ENCODE peak calls at places on chromosomes 7 and 10, in five cellular contexts. One of them, this sample, is unnamed.

GRCh38 chr7:36607206-36607515 is 117.1 kb downstream of the AOAH start:
- DNase-seq in tibial nerve: no peak
- DNase-seq in esophagus muscularis mucosa: no peak
- DNase-seq in A549: no peak
- DNase-seq in sigmoid colon: no peak
- DNase-seq in this sample: no peak

GRCh38 chr10:60042959-60043358 is 136.6 kb upstream of the CCDC6 start:
- DNase-seq in tibial nerve: no peak
- DNase-seq in esophagus muscularis mucosa: no peak
- DNase-seq in A549: no peak
- DNase-seq in sigmoid colon: no peak
- DNase-seq in this sample: no peak

GRCh38 chr7:127791790-127792189 is 139.8 kb downstream of the SND1 start:
- DNase-seq in tibial nerve: no peak
- DNase-seq in esophagus muscularis mucosa: no peak
- DNase-seq in A549: no peak
- DNase-seq in sigmoid colon: no peak
- DNase-seq in this sample: no peak

GRCh38 chr10:28214185-28214584 is 88.7 kb downstream of the MPP7 start:
- DNase-seq in tibial nerve: no peak
- DNase-seq in esophagus muscularis mucosa: no peak
- DNase-seq in A549: no peak
- DNase-seq in sigmoid colon: no peak
- DNase-seq in this sample: no peak

GRCh38 chr10:98172495-98172894 is 38.0 kb downstream of the R3HCC1L start:
- DNase-seq in tibial nerve: no peak
- DNase-seq in esophagus muscularis mucosa: no peak
- DNase-seq in A549: no peak
- DNase-seq in sigmoid colon: no peak
- DNase-seq in this sample: no peak

GRCh38 chr7:6226194-6226799 is 46.1 kb downstream of the CYTH3 start:
- DNase-seq in tibial nerve: no peak
- DNase-seq in esophagus muscularis mucosa: no peak
- DNase-seq in A549: no peak
- DNase-seq in sigmoid colon: no peak
- DNase-seq in this sample: no peak

GRCh38 chr10:79929409-79929904 is 19.4 kb downstream of the SFTPD start:
- DNase-seq in tibial nerve: peak; percentile 73
- DNase-seq in esophagus muscularis mucosa: no peak
- DNase-seq in A549: peak; percentile 66
- DNase-seq in sigmoid colon: peak; percentile 90
- DNase-seq in this sample: peak; percentile 85

GRCh38 chr7:100801833-100802568 is 25.3 kb downstream of the EPHB4 start:
- DNase-seq in tibial nerve: no peak
- DNase-seq in esophagus muscularis mucosa: no peak
- DNase-seq in A549: peak; percentile 94
- DNase-seq in sigmoid colon: peak; percentile 85
- DNase-seq in this sample: no peak

GRCh38 chr10:11604742-11605650 is 6.5 kb downstream of the USP6NL start:
- DNase-seq in tibial nerve: no peak
- DNase-seq in esophagus muscularis mucosa: no peak
- DNase-seq in A549: no peak
- DNase-seq in sigmoid colon: no peak
- DNase-seq in this sample: no peak

DNA sequence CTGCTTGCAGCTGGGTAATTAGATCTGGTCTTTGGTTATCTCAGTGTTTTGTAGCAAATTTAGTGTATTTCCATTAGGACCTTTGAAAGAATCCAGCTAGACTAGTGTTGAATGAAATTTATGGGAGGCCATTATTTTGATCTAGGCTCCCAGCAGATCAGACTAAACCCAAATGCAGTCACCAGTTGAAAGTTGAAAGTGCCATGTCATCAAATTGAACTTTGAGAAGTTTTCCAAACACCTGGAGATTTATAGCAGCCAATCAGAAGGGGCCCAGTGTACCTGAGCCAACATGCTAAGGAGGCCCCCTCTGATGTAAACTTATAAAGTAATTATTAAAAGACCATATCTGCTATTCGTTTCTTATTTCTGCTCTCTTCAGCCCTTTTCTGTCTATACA is 11.3 kb upstream of the TMEM236 start:
- DNase-seq in tibial nerve: no peak
- DNase-seq in esophagus muscularis mucosa: no peak
- DNase-seq in A549: no peak
- DNase-seq in sigmoid colon: no peak
- DNase-seq in this sample: no peak
- TF ChIP-seq EP300 in tibial nerve: no peak
- TF ChIP-seq EP300 in esophagus muscularis mucosa: no peak
- TF ChIP-seq EP300 in A549: no peak
- TF ChIP-seq EP300 in sigmoid colon: no peak
- TF ChIP-seq EP300 in this sample: no peak

GRCh38 chr10:8064436-8064835 is 9.9 kb downstream of the GATA3 start:
- DNase-seq in tibial nerve: no peak
- DNase-seq in esophagus muscularis mucosa: no peak
- DNase-seq in A549: no peak
- DNase-seq in sigmoid colon: no peak
- DNase-seq in this sample: no peak
- H3K4me1 ChIP-seq in tibial nerve: peaks cover 15% of the 10 kb centered on the region
- H3K4me1 ChIP-seq in esophagus muscularis mucosa: no peaks in the 10 kb centered on the region
- H3K4me1 ChIP-seq in A549: peaks cover 9% of the 10 kb centered on the region
- H3K4me1 ChIP-seq in sigmoid colon: no peaks in the 10 kb centered on the region
- H3K4me1 ChIP-seq in this sample: peaks cover 46% of the 10 kb centered on the region

GRCh38 chr10:21521910-21522533 is 3.5 kb downstream of the SKIDA1 start:
- DNase-seq in tibial nerve: no peak
- DNase-seq in esophagus muscularis mucosa: no peak
- DNase-seq in A549: no peak
- DNase-seq in sigmoid colon: no peak
- DNase-seq in this sample: no peak

GRCh38 chr10:21518629-21519321 is 6.7 kb downstream of the SKIDA1 start:
- DNase-seq in tibial nerve: no peak
- DNase-seq in esophagus muscularis mucosa: no peak
- DNase-seq in A549: no peak
- DNase-seq in sigmoid colon: no peak
- DNase-seq in this sample: no peak

GRCh38 chr10:21519327-21519933 is 6.1 kb downstream of the SKIDA1 start:
- DNase-seq in tibial nerve: no peak
- DNase-seq in esophagus muscularis mucosa: no peak
- DNase-seq in A549: no peak
- DNase-seq in sigmoid colon: no peak
- DNase-seq in this sample: no peak

GRCh38 chr10:21517983-21518628 is 7.4 kb downstream of the SKIDA1 start:
- DNase-seq in tibial nerve: no peak
- DNase-seq in esophagus muscularis mucosa: no peak
- DNase-seq in A549: no peak
- DNase-seq in sigmoid colon: no peak
- DNase-seq in this sample: no peak

DNA sequence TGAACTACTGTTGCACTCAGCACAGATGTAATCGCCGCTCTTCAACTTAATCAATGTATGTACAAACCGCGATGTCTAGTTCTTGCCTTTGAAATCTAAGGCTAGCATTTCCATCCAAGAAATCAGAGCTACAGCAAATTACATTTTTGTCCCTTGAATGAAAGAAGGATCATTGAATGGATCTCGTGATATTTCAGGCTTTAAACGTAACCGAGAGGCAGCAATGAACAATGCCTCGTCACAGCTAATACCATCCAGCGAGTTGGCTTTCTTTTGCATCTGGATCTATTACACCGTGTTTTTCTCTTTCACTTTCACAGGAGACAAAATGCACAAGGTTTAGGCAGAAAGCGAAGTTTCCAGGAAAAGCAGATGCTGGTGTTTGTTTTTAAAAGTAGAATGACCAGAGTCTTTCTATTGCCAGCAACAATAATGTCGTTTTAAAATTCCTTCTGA is 5.5 kb downstream of the SKIDA1 start:
- DNase-seq in tibial nerve: no peak
- DNase-seq in esophagus muscularis mucosa: no peak
- DNase-seq in A549: no peak
- DNase-seq in sigmoid colon: no peak
- DNase-seq in this sample: no peak
- H3K27ac ChIP-seq in tibial nerve: peak overlapping the region; percentile 74
- H3K27ac ChIP-seq in esophagus muscularis mucosa: peak overlapping the region; percentile 83
- H3K27ac ChIP-seq in A549: peak overlapping the region; percentile 94
- H3K27ac ChIP-seq in sigmoid colon: peak overlapping the region; percentile 97
- H3K27ac ChIP-seq in this sample: peak overlapping the region; percentile 85

GRCh38 chr7:69237541-69237940 is 360.7 kb upstream of the AUTS2 start:
- DNase-seq in tibial nerve: no peak
- DNase-seq in esophagus muscularis mucosa: no peak
- DNase-seq in A549: no peak
- DNase-seq in sigmoid colon: no peak
- DNase-seq in this sample: no peak

GRCh38 chr7:69228212-69228811 is 370.0 kb upstream of the AUTS2 start:
- DNase-seq in tibial nerve: no peak
- DNase-seq in esophagus muscularis mucosa: no peak
- DNase-seq in A549: no peak
- DNase-seq in sigmoid colon: no peak
- DNase-seq in this sample: peak; percentile 12

DNA sequence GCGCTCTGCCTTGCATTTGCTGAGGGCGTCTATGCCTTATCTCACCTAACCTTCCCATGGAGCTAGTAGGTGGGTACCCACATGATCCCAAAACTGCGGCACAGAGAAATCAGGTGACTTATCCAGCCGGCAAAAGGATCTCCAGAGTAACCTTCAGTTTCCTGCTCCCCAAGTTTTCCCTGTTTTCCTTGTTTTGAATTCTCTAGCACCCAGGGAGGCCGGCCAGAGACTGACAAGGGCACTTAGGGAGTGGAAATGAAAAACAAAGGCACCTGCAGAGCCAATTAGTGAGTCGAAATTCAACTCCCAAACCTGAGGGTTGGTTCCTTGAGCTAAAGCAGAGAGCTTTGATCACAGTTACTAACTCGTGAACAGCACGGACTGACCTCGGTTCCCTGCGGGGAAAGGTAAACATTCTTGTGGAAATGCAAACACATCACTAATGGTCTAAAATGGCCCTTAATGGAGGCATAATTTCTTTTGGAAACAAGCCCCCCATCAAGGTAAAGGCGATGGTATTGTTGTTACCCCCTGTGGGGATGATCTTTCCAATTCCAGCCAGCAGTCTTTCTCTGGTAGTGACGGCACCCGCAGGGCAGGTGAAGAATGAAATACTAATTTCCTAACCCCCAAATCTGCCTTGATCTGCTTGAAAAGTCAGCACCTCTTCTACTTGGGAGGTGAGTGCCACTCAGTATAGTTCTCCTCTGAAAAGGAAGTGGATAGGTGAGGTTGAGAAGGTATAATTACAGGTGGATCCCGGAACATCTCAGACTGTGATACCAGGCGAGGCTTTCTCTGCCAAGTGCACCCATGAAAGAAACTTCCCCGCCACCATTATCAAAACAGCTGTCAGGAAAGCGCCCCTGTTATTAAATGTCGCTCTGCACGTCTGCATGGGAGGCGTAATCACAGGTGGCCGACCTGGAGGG is 365.6 kb upstream of the AUTS2 start:
- DNase-seq in tibial nerve: no peak
- DNase-seq in esophagus muscularis mucosa: no peak
- DNase-seq in A549: no peak
- DNase-seq in sigmoid colon: no peak
- DNase-seq in this sample: no peak
- TF ChIP-seq EP300 in tibial nerve: no peak
- TF ChIP-seq EP300 in esophagus muscularis mucosa: no peak
- TF ChIP-seq EP300 in A549: no peak
- TF ChIP-seq EP300 in sigmoid colon: no peak
- TF ChIP-seq EP300 in this sample: no peak

DNA sequence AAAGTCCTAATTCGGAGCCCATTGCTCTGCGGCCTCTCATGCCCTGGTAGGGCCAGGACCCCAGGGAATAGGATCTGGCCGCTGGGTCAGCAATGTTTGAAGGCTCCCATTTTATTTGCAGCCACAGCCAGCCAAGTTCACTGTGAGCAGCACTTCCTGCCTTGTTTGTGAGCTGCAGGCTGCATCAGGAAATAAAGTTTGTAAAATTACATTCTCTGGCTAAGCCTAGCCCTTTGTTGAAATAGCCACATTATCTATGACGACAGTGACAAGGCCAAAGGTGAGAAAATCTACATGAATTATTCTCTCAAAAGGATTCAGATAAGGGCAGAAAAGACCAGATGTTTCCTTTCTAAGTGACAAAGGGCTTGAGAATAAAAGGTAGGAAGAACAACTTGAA is 23.7 kb upstream of the ITGB1 start:
- DNase-seq in tibial nerve: no peak
- DNase-seq in esophagus muscularis mucosa: no peak
- DNase-seq in A549: no peak
- DNase-seq in sigmoid colon: no peak
- DNase-seq in this sample: no peak
- H3K4me1 ChIP-seq in tibial nerve: peaks cover 31% of the 10 kb centered on the region
- H3K4me1 ChIP-seq in esophagus muscularis mucosa: peaks cover 32% of the 10 kb centered on the region
- H3K4me1 ChIP-seq in A549: peaks cover 73% of the 10 kb centered on the region
- H3K4me1 ChIP-seq in sigmoid colon: peaks cover 22% of the 10 kb centered on the region
- H3K4me1 ChIP-seq in this sample: peaks cover 20% of the 10 kb centered on the region

GRCh38 chr10:12699258-12699700 is 302.2 kb downstream of the CCDC3 start:
- DNase-seq in tibial nerve: no peak
- DNase-seq in esophagus muscularis mucosa: no peak
- DNase-seq in A549: no peak
- DNase-seq in sigmoid colon: no peak
- DNase-seq in this sample: no peak

GRCh38 chr10:12699756-12700556 is 301.6 kb downstream of the CCDC3 start:
- DNase-seq in tibial nerve: no peak
- DNase-seq in esophagus muscularis mucosa: no peak
- DNase-seq in A549: no peak
- DNase-seq in sigmoid colon: no peak
- DNase-seq in this sample: no peak

GRCh38 chr10:12701696-12702095 is 299.8 kb downstream of the CCDC3 start:
- DNase-seq in tibial nerve: no peak
- DNase-seq in esophagus muscularis mucosa: no peak
- DNase-seq in A549: no peak
- DNase-seq in sigmoid colon: no peak
- DNase-seq in this sample: no peak

GRCh38 chr10:12700557-12700874 is 301.0 kb downstream of the CCDC3 start:
- DNase-seq in tibial nerve: no peak
- DNase-seq in esophagus muscularis mucosa: no peak
- DNase-seq in A549: no peak
- DNase-seq in sigmoid colon: no peak
- DNase-seq in this sample: no peak

DNA sequence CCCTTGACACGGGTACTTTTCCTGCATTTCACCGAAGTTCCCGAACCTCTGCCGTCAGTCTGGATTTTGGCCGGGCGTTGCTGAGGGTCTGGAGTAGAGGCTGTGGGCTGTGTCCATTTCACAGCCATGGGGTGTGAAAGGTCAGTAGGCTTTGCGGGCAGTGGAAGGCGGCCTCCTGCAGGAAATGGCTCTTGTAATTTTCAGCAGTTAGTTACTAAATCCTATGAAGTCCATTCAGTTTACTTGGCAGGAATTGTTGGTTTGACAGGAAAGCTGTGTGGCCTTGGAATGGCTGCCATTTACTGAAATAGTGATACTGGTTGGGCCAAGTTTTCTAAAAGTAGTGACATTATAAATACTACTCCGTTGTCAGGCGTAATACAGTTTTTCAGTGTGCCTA is 303.8 kb downstream of the CCDC3 start:
- DNase-seq in tibial nerve: no peak
- DNase-seq in esophagus muscularis mucosa: no peak
- DNase-seq in A549: no peak
- DNase-seq in sigmoid colon: no peak
- DNase-seq in this sample: no peak
- H3K27ac ChIP-seq in tibial nerve: no peak overlapping the region
- H3K27ac ChIP-seq in esophagus muscularis mucosa: peak overlapping the region; percentile 5
- H3K27ac ChIP-seq in A549: peak overlapping the region; percentile 15
- H3K27ac ChIP-seq in sigmoid colon: peak overlapping the region; percentile 79
- H3K27ac ChIP-seq in this sample: no peak overlapping the region